ENCODE peak calls at places on chromosomes 5 and 9, in nine cellular contexts. One of them, this sample, is unnamed.
A peak's percentile ranks its signal among the peaks of the same experiment; 100 is the strongest.

GRCh38 chr9:98418578-98419259 is 163.3 kb upstream of the TBC1D2 start:
- DNase-seq in BE2C: no peak
- DNase-seq in osteoblast: no peak
- DNase-seq in thoracic aorta: no peak
- DNase-seq in ovary: no peak
- DNase-seq in sigmoid colon: no peak
- DNase-seq in uterus: no peak
- DNase-seq in PC-9: no peak
- DNase-seq in PC-3: no peak
- DNase-seq in this sample: no peak

GRCh38 chr9:128920381-128921058 is at the start of gene PHYHD1:
- DNase-seq in BE2C: peak; percentile 39
- DNase-seq in osteoblast: peak; percentile 96
- DNase-seq in thoracic aorta: peak; percentile 77
- DNase-seq in ovary: peak; percentile 59
- DNase-seq in sigmoid colon: peak; percentile 84
- DNase-seq in uterus: peak; percentile 88
- DNase-seq in PC-9: no peak
- DNase-seq in PC-3: peak; percentile 70
- DNase-seq in this sample: no peak

GRCh38 chr9:128902351-128903078 is 18.3 kb upstream of the PHYHD1 start:
- DNase-seq in BE2C: no peak
- DNase-seq in osteoblast: peak; percentile 63
- DNase-seq in thoracic aorta: no peak
- DNase-seq in ovary: no peak
- DNase-seq in sigmoid colon: no peak
- DNase-seq in uterus: peak; percentile 50
- DNase-seq in PC-9: peak; percentile 62
- DNase-seq in PC-3: peak; percentile 64
- DNase-seq in this sample: no peak

GRCh38 chr9:82495884-82496777 is 507.6 kb downstream of the SPATA31D1 start:
- DNase-seq in BE2C: peak; percentile 16
- DNase-seq in osteoblast: no peak
- DNase-seq in thoracic aorta: no peak
- DNase-seq in ovary: no peak
- DNase-seq in sigmoid colon: no peak
- DNase-seq in uterus: no peak
- DNase-seq in PC-9: no peak
- DNase-seq in PC-3: no peak
- DNase-seq in this sample: no peak

GRCh38 chr5:147998704-147999103 is 65.1 kb upstream of the SPINK5 start:
- DNase-seq in BE2C: no peak
- DNase-seq in osteoblast: no peak
- DNase-seq in thoracic aorta: no peak
- DNase-seq in ovary: no peak
- DNase-seq in sigmoid colon: no peak
- DNase-seq in uterus: no peak
- DNase-seq in PC-9: no peak
- DNase-seq in PC-3: peak; percentile 51
- DNase-seq in this sample: no peak

GRCh38 chr9:107283621-107284616 is 840 bp downstream of the RAD23B start:
- DNase-seq in BE2C: peak; percentile 86
- DNase-seq in osteoblast: peak; percentile 77
- DNase-seq in thoracic aorta: peak; percentile 10
- DNase-seq in ovary: peak; percentile 59
- DNase-seq in sigmoid colon: peak; percentile 85
- DNase-seq in uterus: peak; percentile 62
- DNase-seq in PC-9: peak; percentile 89
- DNase-seq in PC-3: peak; percentile 77
- DNase-seq in this sample: no peak

GRCh38 chr5:167652690-167653089 is 638.8 kb upstream of the WWC1 start:
- DNase-seq in BE2C: no peak
- DNase-seq in osteoblast: peak; percentile 58
- DNase-seq in thoracic aorta: no peak
- DNase-seq in ovary: no peak
- DNase-seq in sigmoid colon: no peak
- DNase-seq in uterus: no peak
- DNase-seq in PC-9: no peak
- DNase-seq in PC-3: peak; percentile 59
- DNase-seq in this sample: no peak

GRCh38 chr5:148343049-148343413 is 7.7 kb downstream of the SPINK9 start:
- DNase-seq in BE2C: no peak
- DNase-seq in osteoblast: no peak
- DNase-seq in thoracic aorta: no peak
- DNase-seq in ovary: no peak
- DNase-seq in sigmoid colon: no peak
- DNase-seq in uterus: no peak
- DNase-seq in PC-9: peak; percentile 84
- DNase-seq in PC-3: peak; percentile 97
- DNase-seq in this sample: no peak

GRCh38 chr9:33818832-33819500 is 2.0 kb downstream of the UBE2R2 start:
- DNase-seq in BE2C: no peak
- DNase-seq in osteoblast: peak; percentile 91
- DNase-seq in thoracic aorta: no peak
- DNase-seq in ovary: no peak
- DNase-seq in sigmoid colon: no peak
- DNase-seq in uterus: no peak
- DNase-seq in PC-9: no peak
- DNase-seq in PC-3: peak; percentile 34
- DNase-seq in this sample: no peak

GRCh38 chr5:140145818-140146522 is 20.2 kb downstream of the IGIP start:
- DNase-seq in BE2C: peak; percentile 82
- DNase-seq in osteoblast: peak; percentile 99
- DNase-seq in thoracic aorta: no peak
- DNase-seq in ovary: peak; percentile 68
- DNase-seq in sigmoid colon: peak; percentile 85
- DNase-seq in uterus: peak; percentile 54
- DNase-seq in PC-9: no peak
- DNase-seq in PC-3: peak; percentile 35
- DNase-seq in this sample: peak; percentile 36

GRCh38 chr5:91367374-91367773 is 15.7 kb downstream of the ARRDC3 start:
- DNase-seq in BE2C: no peak
- DNase-seq in osteoblast: no peak
- DNase-seq in thoracic aorta: no peak
- DNase-seq in ovary: no peak
- DNase-seq in sigmoid colon: no peak
- DNase-seq in uterus: no peak
- DNase-seq in PC-9: no peak
- DNase-seq in PC-3: no peak
- DNase-seq in this sample: no peak

GRCh38 chr5:174723979-174724483 is 351 bp upstream of the MSX2 start:
- DNase-seq in BE2C: peak; percentile 32
- DNase-seq in osteoblast: peak; percentile 86
- DNase-seq in thoracic aorta: no peak
- DNase-seq in ovary: no peak
- DNase-seq in sigmoid colon: peak; percentile 40
- DNase-seq in uterus: no peak
- DNase-seq in PC-9: no peak
- DNase-seq in PC-3: peak; percentile 14
- DNase-seq in this sample: no peak
- TF ChIP-seq CTCF in BE2C: no peak
- TF ChIP-seq CTCF in osteoblast: no peak
- TF ChIP-seq CTCF in thoracic aorta: no peak
- TF ChIP-seq CTCF in ovary: no peak
- TF ChIP-seq CTCF in sigmoid colon: no peak
- TF ChIP-seq CTCF in uterus: no peak
- TF ChIP-seq CTCF in PC-9: no peak
- TF ChIP-seq CTCF in PC-3: no peak
- TF ChIP-seq CTCF in this sample: no peak

DNA sequence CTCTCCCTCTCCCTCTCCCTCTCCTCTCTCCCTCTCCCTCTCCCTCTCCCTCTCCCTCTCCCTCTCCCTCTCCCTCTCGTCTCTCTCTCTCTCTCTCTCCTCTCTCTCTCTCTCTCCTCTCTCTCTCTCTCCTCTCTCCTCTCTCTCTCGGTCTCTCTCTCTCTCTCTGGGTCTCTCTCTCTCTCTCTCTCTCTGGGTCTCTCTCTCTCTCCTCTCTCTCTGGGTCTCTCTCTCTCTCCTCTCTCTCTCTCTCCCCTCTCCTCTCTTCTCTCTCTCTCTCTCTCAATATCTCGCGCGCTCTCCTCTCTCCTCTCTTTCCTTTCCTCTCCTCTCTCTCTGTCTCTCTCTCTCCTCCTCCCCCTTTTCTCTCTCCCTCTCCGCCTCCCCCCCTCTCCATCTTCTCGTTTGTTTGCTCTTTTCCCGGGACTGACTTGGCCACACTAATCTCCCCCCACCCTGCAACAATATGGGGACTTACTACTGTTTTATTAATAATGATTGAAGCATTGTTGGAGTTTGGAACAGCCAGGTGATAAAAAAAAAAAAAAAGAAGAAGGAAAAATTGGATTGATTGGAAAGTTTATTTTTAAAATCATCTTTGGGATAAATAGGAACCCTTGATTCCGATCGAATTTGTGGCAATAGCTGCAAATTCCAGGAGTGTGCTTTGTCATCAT is 857 bp upstream of the NR2F1-AS1 start:
- DNase-seq in BE2C: peak; percentile 63
- DNase-seq in osteoblast: peak; percentile 86
- DNase-seq in thoracic aorta: no peak
- DNase-seq in ovary: peak; percentile 66
- DNase-seq in sigmoid colon: peak; percentile 72
- DNase-seq in uterus: peak; percentile 67
- DNase-seq in PC-9: no peak
- DNase-seq in PC-3: peak; percentile 54
- DNase-seq in this sample: no peak
- TF ChIP-seq CTCF in BE2C: no peak
- TF ChIP-seq CTCF in osteoblast: no peak
- TF ChIP-seq CTCF in thoracic aorta: no peak
- TF ChIP-seq CTCF in ovary: no peak
- TF ChIP-seq CTCF in sigmoid colon: peak; percentile 39
- TF ChIP-seq CTCF in uterus: peak; percentile 24
- TF ChIP-seq CTCF in PC-9: peak; percentile 92
- TF ChIP-seq CTCF in PC-3: no peak
- TF ChIP-seq CTCF in this sample: no peak

GRCh38 chr9:134984372-134985240 is 66.9 kb upstream of the FCN1 start:
- DNase-seq in BE2C: peak; percentile 44
- DNase-seq in osteoblast: no peak
- DNase-seq in thoracic aorta: no peak
- DNase-seq in ovary: no peak
- DNase-seq in sigmoid colon: peak; percentile 49
- DNase-seq in uterus: no peak
- DNase-seq in PC-9: no peak
- DNase-seq in PC-3: no peak
- DNase-seq in this sample: no peak
- TF ChIP-seq CTCF in BE2C: no peak
- TF ChIP-seq CTCF in osteoblast: no peak
- TF ChIP-seq CTCF in thoracic aorta: no peak
- TF ChIP-seq CTCF in ovary: no peak
- TF ChIP-seq CTCF in sigmoid colon: no peak
- TF ChIP-seq CTCF in uterus: no peak
- TF ChIP-seq CTCF in PC-9: no peak
- TF ChIP-seq CTCF in PC-3: no peak
- TF ChIP-seq CTCF in this sample: no peak

DNA sequence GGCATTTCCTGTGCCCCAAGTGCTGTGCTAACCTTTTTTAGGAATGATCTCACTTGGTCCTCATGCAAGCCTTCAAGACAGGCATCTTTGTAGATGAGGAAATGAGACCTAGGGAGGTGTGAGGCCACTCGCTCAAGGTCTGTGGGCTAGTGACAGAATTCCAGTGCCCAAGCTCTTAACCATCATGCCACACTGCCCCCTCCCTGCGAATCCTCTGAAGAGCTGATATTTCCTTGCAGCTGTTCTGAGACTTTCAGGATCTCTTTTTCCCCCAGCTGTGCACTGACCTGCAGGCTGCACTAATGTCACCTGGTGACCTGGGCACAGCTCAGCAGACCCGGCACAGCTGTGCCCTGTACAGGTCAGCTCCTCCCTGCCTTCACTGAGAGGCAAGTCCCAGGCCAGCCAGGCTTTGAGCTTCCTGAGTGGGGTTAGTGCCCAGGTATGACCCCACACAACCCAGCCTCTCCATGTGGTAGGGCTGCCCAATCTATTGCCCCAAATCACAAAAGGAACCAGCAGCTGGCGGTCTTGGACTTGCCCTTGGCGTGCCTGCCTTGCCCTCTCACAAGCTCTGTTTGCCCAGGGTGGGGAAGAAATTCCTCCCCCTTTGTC is 32.7 kb downstream of the MORN5 start:
- DNase-seq in BE2C: no peak
- DNase-seq in osteoblast: peak; percentile 76
- DNase-seq in thoracic aorta: no peak
- DNase-seq in ovary: no peak
- DNase-seq in sigmoid colon: no peak
- DNase-seq in uterus: no peak
- DNase-seq in PC-9: no peak
- DNase-seq in PC-3: no peak
- DNase-seq in this sample: no peak
- TF ChIP-seq CTCF in BE2C: no peak
- TF ChIP-seq CTCF in osteoblast: no peak
- TF ChIP-seq CTCF in thoracic aorta: no peak
- TF ChIP-seq CTCF in ovary: no peak
- TF ChIP-seq CTCF in sigmoid colon: no peak
- TF ChIP-seq CTCF in uterus: no peak
- TF ChIP-seq CTCF in PC-9: no peak
- TF ChIP-seq CTCF in PC-3: no peak
- TF ChIP-seq CTCF in this sample: no peak

GRCh38 chr5:55232985-55233928 is at the start of gene CCNO:
- DNase-seq in BE2C: peak; percentile 81
- DNase-seq in osteoblast: peak; percentile 96
- DNase-seq in thoracic aorta: no peak
- DNase-seq in ovary: peak; percentile 62
- DNase-seq in sigmoid colon: peak; percentile 71
- DNase-seq in uterus: peak; percentile 37
- DNase-seq in PC-9: peak; percentile 81
- DNase-seq in PC-3: peak; percentile 84
- DNase-seq in this sample: no peak
- TF ChIP-seq CTCF in BE2C: no peak
- TF ChIP-seq CTCF in osteoblast: no peak
- TF ChIP-seq CTCF in thoracic aorta: no peak
- TF ChIP-seq CTCF in ovary: no peak
- TF ChIP-seq CTCF in sigmoid colon: no peak
- TF ChIP-seq CTCF in uterus: no peak
- TF ChIP-seq CTCF in PC-9: no peak
- TF ChIP-seq CTCF in PC-3: no peak
- TF ChIP-seq CTCF in this sample: no peak

GRCh38 chr9:132214027-132214622 is 52.3 kb downstream of the NTNG2 start:
- DNase-seq in BE2C: peak; percentile 70
- DNase-seq in osteoblast: peak; percentile 99
- DNase-seq in thoracic aorta: peak; percentile 57
- DNase-seq in ovary: peak; percentile 71
- DNase-seq in sigmoid colon: peak; percentile 86
- DNase-seq in uterus: peak; percentile 79
- DNase-seq in PC-9: no peak
- DNase-seq in PC-3: peak; percentile 70
- DNase-seq in this sample: peak; percentile 39
- TF ChIP-seq CTCF in BE2C: peak; percentile 30
- TF ChIP-seq CTCF in osteoblast: no peak
- TF ChIP-seq CTCF in thoracic aorta: no peak
- TF ChIP-seq CTCF in ovary: no peak
- TF ChIP-seq CTCF in sigmoid colon: no peak
- TF ChIP-seq CTCF in uterus: no peak
- TF ChIP-seq CTCF in PC-9: no peak
- TF ChIP-seq CTCF in PC-3: no peak
- TF ChIP-seq CTCF in this sample: no peak

GRCh38 chr5:158165647-158166046 is 306.7 kb upstream of the CLINT1 start:
- DNase-seq in BE2C: no peak
- DNase-seq in osteoblast: no peak
- DNase-seq in thoracic aorta: no peak
- DNase-seq in ovary: no peak
- DNase-seq in sigmoid colon: no peak
- DNase-seq in uterus: no peak
- DNase-seq in PC-9: no peak
- DNase-seq in PC-3: no peak
- DNase-seq in this sample: no peak
- TF ChIP-seq CTCF in BE2C: no peak
- TF ChIP-seq CTCF in osteoblast: peak; percentile 40
- TF ChIP-seq CTCF in thoracic aorta: no peak
- TF ChIP-seq CTCF in ovary: no peak
- TF ChIP-seq CTCF in sigmoid colon: no peak
- TF ChIP-seq CTCF in uterus: no peak
- TF ChIP-seq CTCF in PC-9: no peak
- TF ChIP-seq CTCF in PC-3: peak; percentile 47
- TF ChIP-seq CTCF in this sample: no peak

GRCh38 chr5:62979472-62979871 is 400.9 kb downstream of the LRRC70 start:
- DNase-seq in BE2C: no peak
- DNase-seq in osteoblast: no peak
- DNase-seq in thoracic aorta: no peak
- DNase-seq in ovary: no peak
- DNase-seq in sigmoid colon: no peak
- DNase-seq in uterus: no peak
- DNase-seq in PC-9: no peak
- DNase-seq in PC-3: no peak
- DNase-seq in this sample: no peak
- TF ChIP-seq CTCF in BE2C: no peak
- TF ChIP-seq CTCF in osteoblast: no peak
- TF ChIP-seq CTCF in thoracic aorta: no peak
- TF ChIP-seq CTCF in ovary: no peak
- TF ChIP-seq CTCF in sigmoid colon: no peak
- TF ChIP-seq CTCF in uterus: no peak
- TF ChIP-seq CTCF in PC-9: no peak
- TF ChIP-seq CTCF in PC-3: no peak
- TF ChIP-seq CTCF in this sample: no peak

This sample was measured in omental fat pad.